ENCODE peak calls at places on chromosome 4, in five cellular contexts. One of them, this sample, is unnamed. For H3K9me3, the result is how much of the 10 kb centered on the place peaks cover.

GRCh38 chr4:173752610-173753009 is 222.6 kb upstream of the HAND2 start:
- DNase-seq in stomach: no peak
- DNase-seq in endothelial cell of umbilical vein: peak
- DNase-seq in K562: peak
- DNase-seq in tibial nerve: no peak
- DNase-seq in this sample: peak

GRCh38 chr4:156169011-156169410 is 215.3 kb upstream of the CTSO start:
- DNase-seq in tibial nerve: no peak
- DNase-seq in K562: no peak
- DNase-seq in stomach: no peak
- DNase-seq in endothelial cell of umbilical vein: peak
- DNase-seq in this sample: peak

GRCh38 chr4:64784125-64784524 is 374.9 kb upstream of the TECRL start:
- DNase-seq in stomach: no peak
- DNase-seq in tibial nerve: no peak
- DNase-seq in endothelial cell of umbilical vein: peak
- DNase-seq in K562: no peak
- DNase-seq in this sample: no peak

GRCh38 chr4:67549123-67549522 is 3.8 kb upstream of the CENPC start:
- DNase-seq in stomach: no peak
- DNase-seq in K562: no peak
- DNase-seq in endothelial cell of umbilical vein: peak
- DNase-seq in tibial nerve: no peak
- DNase-seq in this sample: no peak

GRCh38 chr4:128345650-128346049 is 58.0 kb upstream of the PGRMC2 start:
- DNase-seq in tibial nerve: no peak
- DNase-seq in stomach: no peak
- DNase-seq in K562: no peak
- DNase-seq in endothelial cell of umbilical vein: no peak
- DNase-seq in this sample: no peak

GRCh38 chr4:100742045-100742444 is 224.2 kb upstream of the EMCN start:
- DNase-seq in tibial nerve: no peak
- DNase-seq in stomach: no peak
- DNase-seq in K562: no peak
- DNase-seq in endothelial cell of umbilical vein: peak
- DNase-seq in this sample: no peak

GRCh38 chr4:55398966-55399365 is 3.2 kb downstream of the TMEM165 start:
- DNase-seq in stomach: no peak
- DNase-seq in tibial nerve: no peak
- DNase-seq in endothelial cell of umbilical vein: peak
- DNase-seq in K562: no peak
- DNase-seq in this sample: no peak

GRCh38 chr4:168995537-168996295 is 14.3 kb downstream of the CBR4 start:
- DNase-seq in endothelial cell of umbilical vein: peak
- DNase-seq in stomach: no peak
- DNase-seq in tibial nerve: no peak
- DNase-seq in K562: no peak
- DNase-seq in this sample: no peak

GRCh38 chr4:145882594-145882993 is 56.0 kb downstream of the ZNF827 start:
- DNase-seq in endothelial cell of umbilical vein: no peak
- DNase-seq in K562: no peak
- DNase-seq in stomach: no peak
- DNase-seq in tibial nerve: no peak
- DNase-seq in this sample: no peak

GRCh38 chr4:140635606-140636005 is 66.8 kb upstream of the UCP1 start:
- DNase-seq in tibial nerve: no peak
- DNase-seq in endothelial cell of umbilical vein: no peak
- DNase-seq in K562: no peak
- DNase-seq in stomach: peak
- DNase-seq in this sample: peak

GRCh38 chr4:39151120-39151713 is 31.1 kb upstream of the WDR19 start:
- DNase-seq in stomach: no peak
- DNase-seq in K562: no peak
- DNase-seq in endothelial cell of umbilical vein: no peak
- DNase-seq in tibial nerve: no peak
- DNase-seq in this sample: no peak

GRCh38 chr4:38131371-38132139 is 171.4 kb downstream of the PTTG2 start:
- DNase-seq in K562: no peak
- DNase-seq in endothelial cell of umbilical vein: peak
- DNase-seq in stomach: no peak
- DNase-seq in tibial nerve: no peak
- DNase-seq in this sample: no peak

GRCh38 chr4:175539498-175539897 is 272.6 kb downstream of the GPM6A start:
- DNase-seq in stomach: no peak
- DNase-seq in tibial nerve: no peak
- DNase-seq in K562: no peak
- DNase-seq in endothelial cell of umbilical vein: no peak
- DNase-seq in this sample: no peak

GRCh38 chr4:76879731-76880364 is 18.1 kb downstream of the SOWAHB start:
- DNase-seq in endothelial cell of umbilical vein: no peak
- DNase-seq in stomach: no peak
- DNase-seq in K562: no peak
- DNase-seq in tibial nerve: no peak
- DNase-seq in this sample: no peak

GRCh38 chr4:83387922-83388676 is 53.5 kb upstream of the HPSE start:
- DNase-seq in stomach: no peak
- DNase-seq in K562: no peak
- DNase-seq in endothelial cell of umbilical vein: no peak
- DNase-seq in tibial nerve: no peak
- DNase-seq in this sample: no peak

GRCh38 chr4:151004222-151004621 is 10.9 kb downstream of the LRBA start:
- DNase-seq in stomach: no peak
- DNase-seq in endothelial cell of umbilical vein: peak
- DNase-seq in K562: no peak
- DNase-seq in tibial nerve: no peak
- DNase-seq in this sample: no peak

GRCh38 chr4:178090640-178091411 is 648.6 kb upstream of the AGA start:
- DNase-seq in stomach: no peak
- DNase-seq in tibial nerve: no peak
- DNase-seq in endothelial cell of umbilical vein: no peak
- DNase-seq in K562: no peak
- DNase-seq in this sample: peak

GRCh38 chr4:85734446-85734845 is 259.5 kb downstream of the ARHGAP24 start:
- DNase-seq in stomach: no peak
- DNase-seq in endothelial cell of umbilical vein: peak
- DNase-seq in tibial nerve: no peak
- DNase-seq in K562: no peak
- DNase-seq in this sample: peak

GRCh38 chr4:138242076-138242829 is at the start of gene SLC7A11:
- DNase-seq in stomach: peak
- DNase-seq in K562: peak
- DNase-seq in endothelial cell of umbilical vein: peak
- DNase-seq in tibial nerve: no peak
- DNase-seq in this sample: peak

GRCh38 chr4:18034099-18034498 is 12.5 kb upstream of the LCORL start:
- DNase-seq in tibial nerve: no peak
- DNase-seq in K562: no peak
- DNase-seq in endothelial cell of umbilical vein: no peak
- DNase-seq in stomach: no peak
- DNase-seq in this sample: no peak

GRCh38 chr4:38980903-38981676 is 51.1 kb downstream of the TMEM156 start:
- DNase-seq in tibial nerve: no peak
- DNase-seq in K562: no peak
- DNase-seq in endothelial cell of umbilical vein: peak
- DNase-seq in stomach: no peak
- DNase-seq in this sample: no peak

GRCh38 chr4:86376850-86377249 is 17.0 kb upstream of the MAPK10 start:
- DNase-seq in K562: no peak
- DNase-seq in tibial nerve: no peak
- DNase-seq in endothelial cell of umbilical vein: no peak
- DNase-seq in stomach: no peak
- DNase-seq in this sample: no peak

GRCh38 chr4:73417973-73418372 is 13.9 kb downstream of the ALB start:
- DNase-seq in tibial nerve: no peak
- DNase-seq in stomach: no peak
- DNase-seq in K562: no peak
- DNase-seq in endothelial cell of umbilical vein: no peak
- DNase-seq in this sample: no peak

GRCh38 chr4:169906104-169906503 is 120.1 kb downstream of the MFAP3L start:
- DNase-seq in endothelial cell of umbilical vein: no peak
- DNase-seq in tibial nerve: no peak
- DNase-seq in K562: no peak
- DNase-seq in stomach: no peak
- DNase-seq in this sample: peak

GRCh38 chr4:145231906-145232700 is 51.7 kb upstream of the OTUD4 start:
- DNase-seq in stomach: no peak
- DNase-seq in endothelial cell of umbilical vein: peak
- DNase-seq in K562: no peak
- DNase-seq in tibial nerve: no peak
- DNase-seq in this sample: no peak

GRCh38 chr4:189547537-189547936 is 393.1 kb upstream of the FRG1 start:
- DNase-seq in tibial nerve: no peak
- DNase-seq in endothelial cell of umbilical vein: no peak
- DNase-seq in K562: no peak
- DNase-seq in stomach: no peak
- DNase-seq in this sample: no peak

GRCh38 chr4:161564230-161564834 is 599.5 kb downstream of the FSTL5 start:
- DNase-seq in endothelial cell of umbilical vein: peak
- DNase-seq in tibial nerve: no peak
- DNase-seq in K562: no peak
- DNase-seq in stomach: no peak
- DNase-seq in this sample: no peak

GRCh38 chr4:174434455-174434854 is 87.8 kb downstream of the HPGD start:
- DNase-seq in tibial nerve: no peak
- DNase-seq in endothelial cell of umbilical vein: no peak
- DNase-seq in K562: no peak
- DNase-seq in stomach: no peak
- DNase-seq in this sample: no peak

GRCh38 chr4:45518832-45519231 is 605.0 kb downstream of the GABRG1 start:
- DNase-seq in tibial nerve: no peak
- DNase-seq in stomach: no peak
- DNase-seq in K562: no peak
- DNase-seq in endothelial cell of umbilical vein: no peak
- DNase-seq in this sample: no peak

GRCh38 chr4:124325676-124326075 is 386.9 kb downstream of the ANKRD50 start:
- DNase-seq in stomach: no peak
- DNase-seq in tibial nerve: no peak
- DNase-seq in endothelial cell of umbilical vein: no peak
- DNase-seq in K562: no peak
- DNase-seq in this sample: no peak

GRCh38 chr4:168765726-168766125 is 244.3 kb downstream of the CBR4 start:
- DNase-seq in tibial nerve: no peak
- DNase-seq in endothelial cell of umbilical vein: peak
- DNase-seq in K562: no peak
- DNase-seq in stomach: peak
- DNase-seq in this sample: no peak

GRCh38 chr4:140057693-140058092 is 96.3 kb downstream of the MAML3 start:
- DNase-seq in stomach: no peak
- DNase-seq in K562: no peak
- DNase-seq in endothelial cell of umbilical vein: no peak
- DNase-seq in tibial nerve: no peak
- DNase-seq in this sample: no peak

GRCh38 chr4:152928286-152928685 is 7.8 kb upstream of the FHDC1 start:
- DNase-seq in stomach: no peak
- DNase-seq in tibial nerve: no peak
- DNase-seq in K562: no peak
- DNase-seq in endothelial cell of umbilical vein: no peak
- DNase-seq in this sample: no peak
- TF ChIP-seq POLR2A in stomach: no peak
- TF ChIP-seq POLR2A in tibial nerve: no peak
- TF ChIP-seq POLR2A in K562: no peak
- TF ChIP-seq POLR2A in endothelial cell of umbilical vein: no peak
- TF ChIP-seq POLR2A in this sample: no peak

GRCh38 chr4:34236118-34236517 is 2008.2 kb downstream of the ARAP2 start:
- DNase-seq in tibial nerve: no peak
- DNase-seq in endothelial cell of umbilical vein: no peak
- DNase-seq in K562: no peak
- DNase-seq in stomach: no peak
- DNase-seq in this sample: no peak
- H3K9me3 ChIP-seq in tibial nerve: under half
- H3K9me3 ChIP-seq in endothelial cell of umbilical vein: under half
- H3K9me3 ChIP-seq in K562: under half
- H3K9me3 ChIP-seq in stomach: under half
- H3K9me3 ChIP-seq in this sample: under half

GRCh38 chr4:34920032-34920431 is 1324.3 kb downstream of the ARAP2 start:
- DNase-seq in endothelial cell of umbilical vein: no peak
- DNase-seq in tibial nerve: no peak
- DNase-seq in K562: no peak
- DNase-seq in stomach: no peak
- DNase-seq in this sample: no peak

GRCh38 chr4:34921391-34921790 is 1322.9 kb downstream of the ARAP2 start:
- DNase-seq in stomach: no peak
- DNase-seq in K562: no peak
- DNase-seq in tibial nerve: no peak
- DNase-seq in endothelial cell of umbilical vein: no peak
- DNase-seq in this sample: no peak

DNA sequence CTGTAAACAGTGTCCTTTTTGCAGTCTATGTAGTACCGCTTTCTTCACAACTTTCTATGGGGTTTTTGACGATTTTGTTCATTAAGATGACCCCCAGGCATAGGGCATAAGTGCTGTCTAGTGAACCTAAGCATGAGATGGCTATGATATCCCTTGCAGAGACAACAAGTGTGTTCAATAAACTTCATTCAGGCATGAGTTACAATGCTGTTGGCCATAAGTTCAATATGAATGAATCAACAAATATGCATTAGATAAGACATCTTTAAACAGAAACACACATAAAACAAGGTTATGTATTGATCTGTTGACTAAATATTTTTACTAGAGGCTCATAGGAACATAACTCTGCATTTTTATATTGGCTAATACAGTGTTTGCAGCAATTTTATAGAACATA is 1322.0 kb downstream of the ARAP2 start:
- DNase-seq in stomach: no peak
- DNase-seq in K562: no peak
- DNase-seq in endothelial cell of umbilical vein: no peak
- DNase-seq in tibial nerve: no peak
- DNase-seq in this sample: no peak
- TF ChIP-seq POLR2A in stomach: no peak
- TF ChIP-seq POLR2A in K562: no peak
- TF ChIP-seq POLR2A in endothelial cell of umbilical vein: no peak
- TF ChIP-seq POLR2A in tibial nerve: no peak
- TF ChIP-seq POLR2A in this sample: no peak

DNA sequence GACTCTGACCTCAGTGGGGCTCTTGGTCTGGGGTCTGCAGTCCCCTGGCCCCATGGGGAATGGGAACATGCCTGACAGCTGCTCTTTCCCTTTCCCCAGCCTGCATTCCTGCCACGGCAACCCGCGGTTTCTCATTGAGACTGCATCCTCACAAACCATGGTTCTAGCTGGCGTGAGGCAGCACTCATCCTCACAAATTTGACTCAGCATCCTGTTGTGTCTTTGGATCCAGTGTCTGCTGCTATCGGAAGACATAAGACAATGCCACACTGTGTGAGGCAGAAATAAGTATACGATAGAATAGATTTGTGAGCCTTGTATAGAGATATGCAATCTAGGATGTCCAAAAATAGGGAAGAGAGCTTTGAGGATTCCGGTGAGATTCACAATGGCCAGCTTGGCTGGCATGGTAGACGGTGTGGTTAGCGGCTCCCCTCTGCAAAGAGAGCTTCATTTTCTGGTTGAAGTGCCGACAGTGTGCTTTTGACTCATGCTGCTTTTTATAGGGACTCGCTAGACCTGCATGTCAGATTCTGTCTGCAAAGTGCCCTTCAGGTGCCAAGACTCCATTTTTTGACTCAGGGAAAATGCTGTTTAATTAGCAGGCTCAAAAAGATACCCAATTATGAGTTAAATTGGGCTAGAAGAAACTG is 161.3 kb upstream of the PSAPL1 start:
- DNase-seq in endothelial cell of umbilical vein: no peak
- DNase-seq in stomach: no peak
- DNase-seq in K562: no peak
- DNase-seq in tibial nerve: no peak
- DNase-seq in this sample: no peak
- H3K9me3 ChIP-seq in endothelial cell of umbilical vein: under half
- H3K9me3 ChIP-seq in stomach: under half
- H3K9me3 ChIP-seq in K562: under half
- H3K9me3 ChIP-seq in tibial nerve: under half
- H3K9me3 ChIP-seq in this sample: under half